ENCODE peak calls at places on chromosomes 2 and 18, in five cellular contexts. I, M, R, G and N are unnamed samples.

GRCh38 chr2:9498210-9498609 is 23.9 kb downstream of the IAH1 start:
- DNase-seq in I (no peak), M (no peak), R (no peak), G (no peak), N (no peak)

GRCh38 chr18:47979611-47980200 is 49.2 kb upstream of the SMAD2 start:
- DNase-seq in I (no peak), M (no peak), R (no peak), G (no peak), N (no peak)

GRCh38 chr2:239778861-239779591 is 246.1 kb downstream of the NDUFA10 start:
- DNase-seq in I (no peak), M (no peak), R (no peak), G (no peak), N (no peak)

GRCh38 chr2:48756289-48756688 is 765 bp upstream of the LHCGR start:
- DNase-seq in I (no peak), M (no peak), R (no peak), G (no peak), N (no peak)

GRCh38 chr18:57561728-57562423 is 24.6 kb downstream of the FECH start:
- DNase-seq in I (peak; percentile 61), M (no peak), R (no peak), G (no peak), N (no peak)

GRCh38 chr2:203759692-203760365 is 53.4 kb downstream of the CD28 start:
- DNase-seq in I (no peak), M (peak; percentile 73), R (no peak), G (no peak), N (no peak)

GRCh38 chr2:23926289-23926749 is 604 bp downstream of the ATAD2B start:
- DNase-seq in I (no peak), M (no peak), R (no peak), G (peak; percentile 29), N (no peak)

GRCh38 chr18:60446821-60447220 is 74.2 kb upstream of the MC4R start:
- DNase-seq in I (no peak), M (no peak), R (no peak), G (no peak), N (no peak)

GRCh38 chr2:47569658-47570398 is 166.9 kb downstream of the MSH2 start:
- DNase-seq in I (no peak), M (no peak), R (no peak), G (no peak), N (no peak)

GRCh38 chr2:111227716-111228141 is 107.0 kb downstream of the BCL2L11 start:
- DNase-seq in I (no peak), M (no peak), R (no peak), G (no peak), N (no peak)

GRCh38 chr2:204551464-204551863 is 6.2 kb downstream of the PARD3B start:
- DNase-seq in I (no peak), M (no peak), R (no peak), G (no peak), N (no peak)

GRCh38 chr2:121191191-121192170 is 93.5 kb downstream of the TFCP2L1 start:
- DNase-seq in I (no peak), M (no peak), R (no peak), G (no peak), N (no peak)

GRCh38 chr18:35570182-35570581 is 11.4 kb upstream of the GALNT1 start:
- DNase-seq in I (no peak), M (no peak), R (no peak), G (no peak), N (no peak)

GRCh38 chr2:9256570-9257043 is 50.0 kb downstream of the ASAP2 start:
- DNase-seq in I (no peak), M (no peak), R (no peak), G (no peak), N (no peak)

GRCh38 chr2:168118733-168119518 is 128.5 kb downstream of the STK39 start:
- DNase-seq in I (peak; percentile 94), M (no peak), R (peak; percentile 1), G (no peak), N (no peak)

GRCh38 chr2:453132-453531 is 165.2 kb upstream of the ALKAL2 start:
- DNase-seq in I (no peak), M (no peak), R (no peak), G (no peak), N (no peak)

GRCh38 chr2:78992807-78993517 is 32.5 kb upstream of the REG3G start:
- DNase-seq in I (no peak), M (no peak), R (no peak), G (no peak), N (no peak)

GRCh38 chr2:219954331-219954730 is 326.9 kb downstream of the SLC4A3 start:
- DNase-seq in I (no peak), M (no peak), R (no peak), G (no peak), N (no peak)